ENCODE peak calls at places on chromosomes 2 and 18, in six cellular contexts. One of them, this sample, is unnamed.

GRCh38 chr2:128451084-128451483 is 132.4 kb upstream of the HS6ST1 start:
- DNase-seq in SK-N-SH: no peak
- DNase-seq in neural progenitor cell: peak; percentile 0
- DNase-seq in PC-3: no peak
- DNase-seq in GM23248: no peak
- DNase-seq in HCT116: no peak
- DNase-seq in this sample: no peak

GRCh38 chr2:75547345-75548035 is 13.2 kb downstream of the EVA1A start:
- DNase-seq in neural progenitor cell: no peak
- DNase-seq in PC-3: no peak
- DNase-seq in GM23248: peak; percentile 61
- DNase-seq in HCT116: no peak
- DNase-seq in SK-N-SH: no peak
- DNase-seq in this sample: no peak

GRCh38 chr2:201858781-201859180 is 52.4 kb downstream of the CDK15 start:
- DNase-seq in PC-3: no peak
- DNase-seq in HCT116: no peak
- DNase-seq in GM23248: peak; percentile 55
- DNase-seq in neural progenitor cell: peak; percentile 86
- DNase-seq in SK-N-SH: no peak
- DNase-seq in this sample: no peak

GRCh38 chr2:3669656-3670055 is 11.7 kb downstream of the ALLC start:
- DNase-seq in SK-N-SH: no peak
- DNase-seq in neural progenitor cell: no peak
- DNase-seq in PC-3: no peak
- DNase-seq in HCT116: no peak
- DNase-seq in GM23248: no peak
- DNase-seq in this sample: no peak

GRCh38 chr2:105038383-105039061 is 653 bp downstream of the MRPS9 start:
- DNase-seq in PC-3: peak; percentile 4
- DNase-seq in HCT116: peak; percentile 6
- DNase-seq in GM23248: peak; percentile 41
- DNase-seq in neural progenitor cell: no peak
- DNase-seq in SK-N-SH: peak; percentile 4
- DNase-seq in this sample: peak; percentile 26

GRCh38 chr2:234712421-234712935 is 215.6 kb upstream of the ARL4C start:
- DNase-seq in neural progenitor cell: no peak
- DNase-seq in HCT116: no peak
- DNase-seq in GM23248: no peak
- DNase-seq in PC-3: no peak
- DNase-seq in SK-N-SH: no peak
- DNase-seq in this sample: no peak

GRCh38 chr2:2826621-2827020 is 495.5 kb upstream of the MYT1L start:
- DNase-seq in PC-3: no peak
- DNase-seq in neural progenitor cell: no peak
- DNase-seq in GM23248: no peak
- DNase-seq in HCT116: no peak
- DNase-seq in SK-N-SH: peak; percentile 10
- DNase-seq in this sample: no peak

GRCh38 chr2:96788393-96789244 is 27.4 kb upstream of the CNNM3 start:
- DNase-seq in PC-3: peak; percentile 55
- DNase-seq in HCT116: no peak
- DNase-seq in SK-N-SH: peak; percentile 80
- DNase-seq in GM23248: peak; percentile 37
- DNase-seq in neural progenitor cell: no peak
- DNase-seq in this sample: no peak

GRCh38 chr2:195563857-195564512 is 93.0 kb upstream of the SLC39A10 start:
- DNase-seq in GM23248: peak; percentile 92
- DNase-seq in neural progenitor cell: no peak
- DNase-seq in PC-3: peak; percentile 87
- DNase-seq in SK-N-SH: no peak
- DNase-seq in HCT116: no peak
- DNase-seq in this sample: no peak

GRCh38 chr2:58133395-58133794 is 86.8 kb downstream of the VRK2 start:
- DNase-seq in GM23248: peak; percentile 51
- DNase-seq in HCT116: no peak
- DNase-seq in PC-3: peak; percentile 32
- DNase-seq in SK-N-SH: no peak
- DNase-seq in neural progenitor cell: no peak
- DNase-seq in this sample: no peak

GRCh38 chr18:62919109-62919838 is 203.9 kb downstream of the PHLPP1 start:
- DNase-seq in PC-3: no peak
- DNase-seq in SK-N-SH: no peak
- DNase-seq in neural progenitor cell: peak; percentile 12
- DNase-seq in GM23248: no peak
- DNase-seq in HCT116: no peak
- DNase-seq in this sample: no peak

GRCh38 chr2:181515719-181516118 is 58.5 kb downstream of the ITGA4 start:
- DNase-seq in neural progenitor cell: no peak
- DNase-seq in HCT116: no peak
- DNase-seq in GM23248: no peak
- DNase-seq in SK-N-SH: peak; percentile 1
- DNase-seq in PC-3: no peak
- DNase-seq in this sample: no peak

GRCh38 chr2:120397362-120397811 is 51.5 kb downstream of the INHBB start:
- DNase-seq in GM23248: peak; percentile 63
- DNase-seq in PC-3: peak; percentile 94
- DNase-seq in neural progenitor cell: no peak
- DNase-seq in HCT116: no peak
- DNase-seq in SK-N-SH: no peak
- DNase-seq in this sample: no peak

GRCh38 chr18:30814446-30814845 is 228.1 kb downstream of the DSC3 start:
- DNase-seq in PC-3: no peak
- DNase-seq in GM23248: no peak
- DNase-seq in SK-N-SH: no peak
- DNase-seq in HCT116: no peak
- DNase-seq in neural progenitor cell: no peak
- DNase-seq in this sample: no peak

GRCh38 chr2:194545978-194546377 is 1111.0 kb upstream of the SLC39A10 start:
- DNase-seq in neural progenitor cell: no peak
- DNase-seq in SK-N-SH: no peak
- DNase-seq in HCT116: peak; percentile 2
- DNase-seq in PC-3: peak; percentile 47
- DNase-seq in GM23248: peak; percentile 26
- DNase-seq in this sample: peak; percentile 38

GRCh38 chr2:241636983-241637232 is at the start of gene THAP4:
- DNase-seq in PC-3: no peak
- DNase-seq in HCT116: no peak
- DNase-seq in SK-N-SH: peak; percentile 94
- DNase-seq in neural progenitor cell: no peak
- DNase-seq in GM23248: peak; percentile 89
- DNase-seq in this sample: peak; percentile 77

GRCh38 chr2:186959486-186959885 is 110.5 kb upstream of the ZSWIM2 start:
- DNase-seq in GM23248: no peak
- DNase-seq in SK-N-SH: no peak
- DNase-seq in neural progenitor cell: no peak
- DNase-seq in PC-3: no peak
- DNase-seq in HCT116: no peak
- DNase-seq in this sample: no peak

GRCh38 chr2:239375278-239376061 is 25.4 kb downstream of the HDAC4 start:
- DNase-seq in HCT116: no peak
- DNase-seq in PC-3: peak; percentile 11
- DNase-seq in neural progenitor cell: peak; percentile 53
- DNase-seq in GM23248: no peak
- DNase-seq in SK-N-SH: peak; percentile 70
- DNase-seq in this sample: no peak

GRCh38 chr2:64681479-64681967 is 27.8 kb upstream of the SERTAD2 start:
- DNase-seq in PC-3: no peak
- DNase-seq in GM23248: no peak
- DNase-seq in neural progenitor cell: no peak
- DNase-seq in HCT116: no peak
- DNase-seq in SK-N-SH: no peak
- DNase-seq in this sample: no peak

GRCh38 chr2:220654322-220654721 is 917.8 kb downstream of the EPHA4 start:
- DNase-seq in PC-3: no peak
- DNase-seq in neural progenitor cell: no peak
- DNase-seq in HCT116: no peak
- DNase-seq in GM23248: no peak
- DNase-seq in SK-N-SH: no peak
- DNase-seq in this sample: no peak

GRCh38 chr2:120404274-120404673 is 58.3 kb downstream of the INHBB start:
- DNase-seq in neural progenitor cell: no peak
- DNase-seq in SK-N-SH: no peak
- DNase-seq in PC-3: no peak
- DNase-seq in HCT116: no peak
- DNase-seq in GM23248: no peak
- DNase-seq in this sample: no peak

GRCh38 chr2:28233070-28233718 is 159.5 kb upstream of the FOSL2 start:
- DNase-seq in GM23248: peak; percentile 57
- DNase-seq in HCT116: no peak
- DNase-seq in SK-N-SH: no peak
- DNase-seq in neural progenitor cell: no peak
- DNase-seq in PC-3: peak; percentile 44
- DNase-seq in this sample: no peak

GRCh38 chr2:199461455-199462166 is 3.9 kb upstream of the SATB2 start:
- DNase-seq in SK-N-SH: peak; percentile 31
- DNase-seq in GM23248: no peak
- DNase-seq in HCT116: no peak
- DNase-seq in PC-3: no peak
- DNase-seq in neural progenitor cell: no peak
- DNase-seq in this sample: no peak

GRCh38 chr2:41999882-42000281 is 47.9 kb upstream of the PKDCC start:
- DNase-seq in SK-N-SH: no peak
- DNase-seq in HCT116: no peak
- DNase-seq in GM23248: no peak
- DNase-seq in neural progenitor cell: no peak
- DNase-seq in PC-3: no peak
- DNase-seq in this sample: no peak
- H3K9ac ChIP-seq in SK-N-SH: no peak overlapping the region
- H3K9ac ChIP-seq in HCT116: no peak overlapping the region
- H3K9ac ChIP-seq in GM23248: no peak overlapping the region
- H3K9ac ChIP-seq in neural progenitor cell: no peak overlapping the region
- H3K9ac ChIP-seq in PC-3: no peak overlapping the region
- H3K9ac ChIP-seq in this sample: no peak overlapping the region

DNA sequence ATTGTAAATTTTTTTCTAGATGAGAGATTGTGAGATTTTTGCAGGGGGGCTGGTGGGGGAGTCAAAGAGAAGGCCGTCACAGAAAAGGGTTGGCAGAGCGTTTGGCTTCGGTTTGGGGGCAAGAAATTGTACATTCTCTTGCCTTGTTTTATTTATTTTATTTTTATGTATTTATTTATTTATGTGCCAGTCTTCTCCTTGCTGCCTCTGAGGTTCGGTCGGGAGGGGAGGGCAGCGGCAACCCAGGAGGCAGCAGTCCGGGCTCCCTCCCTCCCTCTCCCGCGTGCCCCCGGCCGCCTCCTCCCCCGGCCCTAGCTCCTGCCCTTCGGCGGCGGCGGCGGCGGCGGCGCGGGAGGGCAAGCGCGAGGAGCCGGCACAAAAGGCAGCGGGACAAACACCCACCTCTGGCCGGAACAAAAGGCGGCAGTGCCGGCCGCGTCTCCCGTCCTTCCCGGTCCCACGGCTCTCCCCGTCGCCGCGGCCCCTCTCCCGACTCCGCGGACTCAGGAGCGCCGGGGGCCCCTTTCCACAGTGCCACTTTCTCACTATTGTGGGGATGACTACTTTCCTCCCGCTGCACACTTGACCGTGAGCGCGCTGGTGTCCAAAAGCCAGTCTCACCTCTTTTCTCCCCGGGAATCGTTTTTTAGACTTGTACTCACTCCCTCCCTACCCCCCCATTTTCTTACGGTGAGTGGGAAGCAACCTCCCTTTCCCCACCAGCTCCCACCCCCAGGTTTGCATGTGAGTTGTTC is 1.2 kb downstream of the BCL11A start:
- DNase-seq in HCT116: no peak
- DNase-seq in neural progenitor cell: peak; percentile 78
- DNase-seq in GM23248: peak; percentile 62
- DNase-seq in PC-3: peak; percentile 45
- DNase-seq in SK-N-SH: peak; percentile 54
- DNase-seq in this sample: peak; percentile 53
- H2AFZ ChIP-seq in HCT116: peak overlapping the region; percentile 93
- H2AFZ ChIP-seq in neural progenitor cell: no peak overlapping the region
- H2AFZ ChIP-seq in GM23248: peak overlapping the region; percentile 98
- H2AFZ ChIP-seq in PC-3: peak overlapping the region; percentile 83
- H2AFZ ChIP-seq in SK-N-SH: peak overlapping the region; percentile 96
- H2AFZ ChIP-seq in this sample: peak overlapping the region; percentile 89

GRCh38 chr18:23822590-23823385 is 133.5 kb downstream of the LAMA3 start:
- DNase-seq in GM23248: peak; percentile 63
- DNase-seq in SK-N-SH: no peak
- DNase-seq in HCT116: no peak
- DNase-seq in neural progenitor cell: no peak
- DNase-seq in PC-3: peak; percentile 23
- DNase-seq in this sample: no peak
- TF ChIP-seq EZH2phosphoT487 in GM23248: no peak
- TF ChIP-seq EZH2phosphoT487 in SK-N-SH: no peak
- TF ChIP-seq EZH2phosphoT487 in HCT116: no peak
- TF ChIP-seq EZH2phosphoT487 in neural progenitor cell: no peak
- TF ChIP-seq EZH2phosphoT487 in PC-3: no peak
- TF ChIP-seq EZH2phosphoT487 in this sample: no peak

GRCh38 chr2:189783927-189784867 is at the start of the genes ORMDL1 and PMS1:
- DNase-seq in PC-3: peak; percentile 96
- DNase-seq in GM23248: peak; percentile 99
- DNase-seq in neural progenitor cell: peak; percentile 97
- DNase-seq in HCT116: peak; percentile 91
- DNase-seq in SK-N-SH: peak; percentile 96
- DNase-seq in this sample: peak; percentile 98

GRCh38 chr2:189783451-189783926 is 650 bp downstream of the ORMDL1 start:
- DNase-seq in GM23248: peak; percentile 68
- DNase-seq in HCT116: no peak
- DNase-seq in SK-N-SH: peak; percentile 40
- DNase-seq in neural progenitor cell: no peak
- DNase-seq in PC-3: peak; percentile 31
- DNase-seq in this sample: peak; percentile 28

DNA sequence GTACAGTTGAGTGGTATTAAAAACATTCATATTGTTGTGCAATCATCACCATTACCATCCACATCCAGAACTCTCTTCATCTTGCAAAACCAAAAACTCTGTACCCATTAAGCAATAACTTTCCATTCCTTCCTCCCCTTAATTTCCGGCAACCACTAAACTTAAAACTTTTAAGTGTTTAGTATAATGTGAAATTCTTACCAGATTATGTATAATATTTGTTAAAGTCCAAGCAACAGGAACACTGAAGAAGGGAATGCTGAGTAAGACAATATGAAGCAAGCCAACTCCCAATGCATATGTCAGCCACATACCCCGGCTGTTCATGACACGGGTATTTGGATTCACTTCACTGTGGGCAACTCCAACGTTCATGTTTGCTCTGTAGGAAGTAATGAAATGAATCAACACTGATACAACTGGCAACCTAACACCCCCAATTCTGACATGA is 1.9 kb downstream of the ORMDL1 start:
- DNase-seq in SK-N-SH: no peak
- DNase-seq in GM23248: peak; percentile 63
- DNase-seq in PC-3: peak; percentile 36
- DNase-seq in HCT116: no peak
- DNase-seq in neural progenitor cell: no peak
- DNase-seq in this sample: no peak
- H3K9ac ChIP-seq in SK-N-SH: peak overlapping the region; percentile 74
- H3K9ac ChIP-seq in GM23248: peak overlapping the region; percentile 85
- H3K9ac ChIP-seq in PC-3: no peak overlapping the region
- H3K9ac ChIP-seq in HCT116: no peak overlapping the region
- H3K9ac ChIP-seq in neural progenitor cell: no peak overlapping the region
- H3K9ac ChIP-seq in this sample: peak overlapping the region; percentile 89

GRCh38 chr2:240581811-240582210 is 4.7 kb upstream of the CAPN10 start:
- DNase-seq in PC-3: peak; percentile 42
- DNase-seq in GM23248: no peak
- DNase-seq in SK-N-SH: no peak
- DNase-seq in HCT116: no peak
- DNase-seq in neural progenitor cell: no peak
- DNase-seq in this sample: no peak
- H2AFZ ChIP-seq in PC-3: no peak overlapping the region
- H2AFZ ChIP-seq in GM23248: no peak overlapping the region
- H2AFZ ChIP-seq in SK-N-SH: no peak overlapping the region
- H2AFZ ChIP-seq in HCT116: no peak overlapping the region
- H2AFZ ChIP-seq in neural progenitor cell: no peak overlapping the region
- H2AFZ ChIP-seq in this sample: no peak overlapping the region

This sample was measured in MM.1S.